ENCODE peak calls at places on chromosomes 7 and 10, in six cellular contexts. P is endodermal cell, K is psoas muscle, N is mesendoderm, F is fibroblast of lung, L is colonic mucosa. O is an unnamed sample.

GRCh38 chr10:100346351-100346764 is 675 bp upstream of the SCD start:
- DNase-seq in P (peak; percentile 90), K (peak; percentile 66), N (peak; percentile 85), F (peak; percentile 77), L (peak; percentile 79), O (peak; percentile 87)

GRCh38 chr10:44864042-44864436 is 47.1 kb upstream of the TMEM72 start:
- DNase-seq in P (peak; percentile 83), K (no peak), N (peak; percentile 62), F (peak; percentile 12), L (peak; percentile 41), O (no peak)

GRCh38 chr10:37682617-37683016 is 174.8 kb downstream of the ZNF248 start:
- DNase-seq in P (no peak), K (no peak), N (no peak), F (no peak), L (no peak), O (no peak)

GRCh38 chr7:82044497-82045080 is 274.7 kb upstream of the HGF start:
- DNase-seq in P (peak; percentile 58), K (no peak), N (peak; percentile 38), F (peak; percentile 73), L (peak; percentile 40), O (peak; percentile 37)

GRCh38 chr10:133302230-133302629 is 6.4 kb downstream of the TUBGCP2 start:
- DNase-seq in P (no peak), K (no peak), N (no peak), F (no peak), L (no peak), O (no peak)

GRCh38 chr10:117801691-117802090 is 245.1 kb downstream of the RAB11FIP2 start:
- DNase-seq in P (no peak), K (no peak), N (no peak), F (no peak), L (no peak), O (no peak)

GRCh38 chr7:90625562-90625961 is 29.4 kb downstream of the CDK14 start:
- DNase-seq in P (peak; percentile 72), K (peak; percentile 23), N (peak; percentile 93), F (peak; percentile 74), L (peak; percentile 20), O (no peak)

GRCh38 chr10:88386878-88387773 is 196.0 kb downstream of the RNLS start:
- DNase-seq in P (peak; percentile 53), K (no peak), N (peak; percentile 73), F (peak; percentile 85), L (peak; percentile 64), O (peak; percentile 91)

GRCh38 chr7:127741764-127742375 is 89.9 kb downstream of the SND1 start:
- DNase-seq in P (no peak), K (no peak), N (no peak), F (no peak), L (no peak), O (no peak)

GRCh38 chr7:75734586-75735047 is 4.1 kb downstream of the HIP1 start:
- DNase-seq in P (peak; percentile 74), K (no peak), N (peak; percentile 65), F (peak; percentile 62), L (no peak), O (no peak)

GRCh38 chr10:5776881-5777197 is 36.4 kb downstream of the GDI2 start:
- DNase-seq in P (no peak), K (no peak), N (no peak), F (peak; percentile 59), L (no peak), O (no peak)

GRCh38 chr10:97508342-97508741 is 9.6 kb downstream of the UBTD1 start:
- DNase-seq in P (no peak), K (no peak), N (peak; percentile 65), F (peak; percentile 36), L (no peak), O (no peak)

GRCh38 chr7:3307437-3307836 is 6.4 kb downstream of the SDK1 start:
- DNase-seq in P (no peak), K (no peak), N (no peak), F (peak; percentile 43), L (no peak), O (no peak)

GRCh38 chr10:12375076-12375504 is 25.7 kb downstream of the CAMK1D start:
- DNase-seq in P (no peak), K (no peak), N (no peak), F (no peak), L (no peak), O (no peak)

GRCh38 chr7:100137851-100138760 is 10.6 kb upstream of the LAMTOR4 start:
- DNase-seq in P (no peak), K (no peak), N (no peak), F (no peak), L (no peak), O (peak; percentile 84)

GRCh38 chr7:55507743-55508142 is 64.6 kb downstream of the VOPP1 start:
- DNase-seq in P (no peak), K (no peak), N (no peak), F (no peak), L (no peak), O (no peak)

GRCh38 chr10:43392757-43393156 is 16.2 kb downstream of the HNRNPF start:
- DNase-seq in P (no peak), K (no peak), N (no peak), F (no peak), L (no peak), O (no peak)

GRCh38 chr10:84783386-84783785 is 455.0 kb downstream of the CCSER2 start:
- DNase-seq in P (peak; percentile 77), K (no peak), N (peak; percentile 78), F (no peak), L (no peak), O (peak; percentile 24)

GRCh38 chr7:84686373-84686772 is 491.8 kb upstream of the SEMA3A start:
- DNase-seq in P (no peak), K (no peak), N (no peak), F (no peak), L (no peak), O (no peak)

GRCh38 chr10:70773965-70774809 is 11.0 kb downstream of the TBATA start:
- DNase-seq in P (peak; percentile 38), K (no peak), N (no peak), F (no peak), L (no peak), O (no peak)

GRCh38 chr7:122046402-122046801 is 97.6 kb downstream of the AASS start:
- DNase-seq in P (no peak), K (no peak), N (no peak), F (no peak), L (no peak), O (no peak)
- H3K4me3 ChIP-seq in P (no peak overlapping the region), K (no peak overlapping the region), N (no peak overlapping the region), F (no peak overlapping the region), L (no peak overlapping the region), O (no peak overlapping the region)

GRCh38 chr7:145106001-145106400 is 270.1 kb upstream of the TPK1 start:
- DNase-seq in P (no peak), K (peak; percentile 9), N (peak; percentile 8), F (peak; percentile 81), L (no peak), O (no peak)

GRCh38 chr7:145104400-145104799 is 268.5 kb upstream of the TPK1 start:
- DNase-seq in P (no peak), K (no peak), N (no peak), F (no peak), L (no peak), O (no peak)

GRCh38 chr7:145105561-145105960 is 269.7 kb upstream of the TPK1 start:
- DNase-seq in P (no peak), K (no peak), N (no peak), F (no peak), L (no peak), O (no peak)
- H3K27ac ChIP-seq in P (no peak overlapping the region), K (no peak overlapping the region), N (no peak overlapping the region), F (no peak overlapping the region), L (no peak overlapping the region), O (no peak overlapping the region)

DNA sequence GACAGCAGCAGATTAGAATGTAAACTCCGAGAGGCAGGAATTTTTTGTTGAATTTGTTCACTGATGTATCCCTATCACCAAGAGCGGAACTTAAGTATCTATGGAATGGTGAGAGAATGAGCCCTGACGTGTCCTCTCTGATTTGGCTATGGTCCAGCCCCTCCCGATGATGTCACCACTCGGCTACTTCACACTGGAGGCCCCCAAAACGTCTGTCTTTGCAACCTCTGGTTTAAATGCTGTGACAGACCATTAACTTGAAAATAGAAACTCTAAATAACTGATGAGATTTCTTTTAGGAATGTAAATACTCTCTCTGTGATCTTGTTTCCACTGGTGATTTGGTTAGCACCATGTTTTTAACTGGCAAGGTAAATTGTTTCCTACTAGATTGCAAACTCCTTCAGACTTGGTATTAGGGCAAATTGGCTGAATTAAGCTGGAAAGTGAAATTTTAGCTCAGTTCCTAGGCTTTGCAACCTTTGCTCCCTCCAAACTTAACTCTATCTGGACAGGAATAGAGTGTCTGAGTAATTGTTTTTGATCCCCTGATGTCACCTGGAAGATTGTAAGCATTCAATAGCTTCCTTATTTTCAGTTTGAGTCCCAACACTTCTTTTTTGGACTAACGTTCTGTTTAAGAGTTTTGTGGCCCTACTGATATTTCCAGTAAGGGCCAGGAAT is 19.1 kb downstream of the SLC16A12 start:
- DNase-seq in P (no peak), K (peak; percentile 34), N (peak; percentile 73), F (peak; percentile 95), L (peak; percentile 32), O (no peak)
- H3K4me3 ChIP-seq in P (no peak overlapping the region), K (no peak overlapping the region), N (no peak overlapping the region), F (no peak overlapping the region), L (no peak overlapping the region), O (no peak overlapping the region)

GRCh38 chr10:51076442-51076841 is 2.2 kb downstream of the PRKG1 start:
- DNase-seq in P (no peak), K (no peak), N (no peak), F (no peak), L (no peak), O (no peak)

GRCh38 chr10:51079331-51079730 is 5.0 kb downstream of the PRKG1 start:
- DNase-seq in P (peak; percentile 58), K (no peak), N (peak; percentile 67), F (no peak), L (no peak), O (no peak)

GRCh38 chr10:51077507-51077906 is 3.2 kb downstream of the PRKG1 start:
- DNase-seq in P (no peak), K (no peak), N (no peak), F (no peak), L (no peak), O (no peak)

GRCh38 chr10:51082857-51083256 is 8.6 kb downstream of the PRKG1 start:
- DNase-seq in P (no peak), K (no peak), N (no peak), F (no peak), L (no peak), O (no peak)

GRCh38 chr10:51079766-51080165 is 5.5 kb downstream of the PRKG1 start:
- DNase-seq in P (no peak), K (no peak), N (peak; percentile 58), F (no peak), L (no peak), O (no peak)
- H3K27ac ChIP-seq in P (no peak overlapping the region), K (no peak overlapping the region), N (no peak overlapping the region), F (no peak overlapping the region), L (no peak overlapping the region), O (no peak overlapping the region)

GRCh38 chr7:106110238-106110560 is 1.9 kb downstream of the SYPL1 start:
- DNase-seq in P (no peak), K (no peak), N (no peak), F (peak; percentile 21), L (no peak), O (peak; percentile 60)
- H3K4me3 ChIP-seq in P (peak overlapping the region; percentile 89), K (peak overlapping the region; percentile 84), N (no peak overlapping the region), F (no peak overlapping the region), L (no peak overlapping the region), O (peak overlapping the region; percentile 80)